ENCODE peak calls at places on chromosomes 11 and 22, in six cellular contexts. S is aorta, M is spleen, Z is GM23338, D is body of pancreas, H is H1. R is an unnamed sample. For H3K4me1 and H3K36me3, the result is how much of the 10 kb centered on the place peaks cover.

GRCh38 chr22:22397292-22397870 is 111.2 kb downstream of the ZNF280B start:
- DNase-seq in M (no peak), S (no peak), Z (peak), H (no peak), D (no peak), R (peak)

GRCh38 chr22:50059185-50059880 is 1.2 kb upstream of the TTLL8 start:
- DNase-seq in M (no peak), D (no peak), S (no peak), H (peak), Z (peak), R (no peak)

GRCh38 chr11:74546752-74547151 is 45.6 kb upstream of the POLD3 start:
- DNase-seq in Z (no peak), H (no peak), M (no peak), S (no peak), D (peak), R (no peak)

GRCh38 chr11:94553938-94554337 is 10.2 kb downstream of the FUT4 start:
- DNase-seq in M (no peak), D (peak), Z (no peak), H (no peak), S (no peak), R (no peak)

GRCh38 chr11:46339816-46340215 is 7.4 kb upstream of the DGKZ start:
- DNase-seq in H (no peak), S (no peak), D (no peak), Z (no peak), M (no peak), R (no peak)

GRCh38 chr22:48957311-48957986 is 870.2 kb downstream of the BRD1 start:
- DNase-seq in Z (no peak), S (no peak), M (peak), H (no peak), D (peak), R (no peak)

GRCh38 chr11:110147965-110148709 is 54.9 kb downstream of the ZC3H12C start:
- DNase-seq in Z (no peak), D (no peak), H (no peak), M (no peak), S (no peak), R (no peak)

GRCh38 chr11:118074785-118075184 is 2.1 kb upstream of the TMPRSS4 start:
- DNase-seq in S (peak), H (no peak), D (no peak), Z (no peak), M (no peak), R (no peak)

GRCh38 chr11:45665206-45665932 is at the start of gene CHST1:
- DNase-seq in H (no peak), M (peak), Z (peak), S (peak), D (peak), R (peak)

GRCh38 chr11:15912825-15913224 is 443.5 kb downstream of the SOX6 start:
- DNase-seq in M (no peak), D (no peak), Z (no peak), S (peak), H (no peak), R (no peak)

GRCh38 chr22:41229215-41229614 is 11.5 kb downstream of the CHADL start:
- DNase-seq in H (no peak), D (no peak), Z (no peak), S (no peak), M (no peak), R (no peak)

GRCh38 chr22:44431256-44431655 is 66.8 kb downstream of the RTL6 start:
- DNase-seq in D (no peak), M (peak), Z (no peak), H (no peak), S (no peak), R (no peak)

DNA sequence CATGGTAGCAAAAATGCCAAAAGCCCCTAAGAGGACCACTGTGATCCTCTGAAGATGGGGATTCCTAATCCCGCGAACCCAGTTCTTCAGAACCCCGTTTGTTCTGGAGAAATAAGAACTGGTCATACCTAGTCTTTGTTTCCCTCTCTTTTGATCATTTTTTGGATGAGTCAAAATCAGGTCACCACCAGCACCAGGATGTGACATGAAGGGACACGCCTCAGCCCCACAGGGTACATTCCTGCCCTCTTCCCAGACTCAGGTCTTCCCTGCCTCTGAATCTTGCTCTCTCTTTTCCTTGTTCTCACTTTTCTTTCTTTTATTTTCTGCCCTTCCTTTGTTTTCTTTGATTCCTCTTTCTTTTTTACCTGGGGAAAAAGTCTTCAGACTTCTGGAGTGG is 14.6 kb upstream of the ANO1 start:
- DNase-seq in M (no peak), S (no peak), H (no peak), Z (no peak), D (no peak), R (no peak)
- H3K4me1 ChIP-seq in M (under half), S (under half), H (under half), Z (under half), D (under half), R (under half)

GRCh38 chr11:1333091-1333772 is 23.8 kb upstream of the TOLLIP start:
- DNase-seq in S (no peak), D (no peak), Z (no peak), M (peak), H (no peak), R (no peak)
- H3K36me3 ChIP-seq in S (under half), D (under half), Z (under half), M (under half), H (under half), R (under half)

GRCh38 chr11:68872216-68873003 is 30.7 kb upstream of the CPT1A start:
- DNase-seq in M (peak), Z (no peak), H (no peak), S (no peak), D (no peak), R (no peak)
- H3K4me3 ChIP-seq in M (no peak), Z (no peak), H (no peak), S (no peak), D (no peak), R (peak)

GRCh38 chr11:86954288-86955110 is 696 bp downstream of the FZD4 start:
- DNase-seq in Z (peak), H (no peak), S (peak), D (peak), M (no peak), R (no peak)
- H3K4me1 ChIP-seq in Z (under half), H (under half), S (under half), D (under half), M (half or more), R (half or more)